ENCODE peak calls at places on chromosomes 5 and 9, in six cellular contexts. One of them, this sample, is unnamed.

GRCh38 chr5:158482201-158482600 is 617.5 kb downstream of the EBF1 start:
- DNase-seq in glutamatergic neuron: no peak
- DNase-seq in nephron progenitor cell: no peak
- DNase-seq in GM13977: no peak
- DNase-seq in mesothelial cell of epicardium: no peak
- DNase-seq in cardiac fibroblast: no peak
- DNase-seq in this sample: no peak

GRCh38 chr9:33781736-33782135 is 13.6 kb upstream of the PRSS3 start:
- DNase-seq in glutamatergic neuron: no peak
- DNase-seq in nephron progenitor cell: no peak
- DNase-seq in GM13977: no peak
- DNase-seq in mesothelial cell of epicardium: no peak
- DNase-seq in cardiac fibroblast: no peak
- DNase-seq in this sample: no peak

GRCh38 chr5:124433170-124433569 is 313.3 kb downstream of the ZNF608 start:
- DNase-seq in glutamatergic neuron: no peak
- DNase-seq in nephron progenitor cell: no peak
- DNase-seq in GM13977: no peak
- DNase-seq in mesothelial cell of epicardium: no peak
- DNase-seq in cardiac fibroblast: no peak
- DNase-seq in this sample: no peak

GRCh38 chr9:125532412-125532811 is 174.6 kb downstream of the MAPKAP1 start:
- DNase-seq in glutamatergic neuron: no peak
- DNase-seq in nephron progenitor cell: no peak
- DNase-seq in GM13977: no peak
- DNase-seq in mesothelial cell of epicardium: no peak
- DNase-seq in cardiac fibroblast: no peak
- DNase-seq in this sample: no peak

GRCh38 chr5:151195622-151196021 is 28.3 kb downstream of the CCDC69 start:
- DNase-seq in glutamatergic neuron: no peak
- DNase-seq in nephron progenitor cell: no peak
- DNase-seq in GM13977: no peak
- DNase-seq in mesothelial cell of epicardium: no peak
- DNase-seq in cardiac fibroblast: peak; percentile 82
- DNase-seq in this sample: no peak

GRCh38 chr5:118611332-118611945 is 376.9 kb downstream of the DTWD2 start:
- DNase-seq in glutamatergic neuron: peak; percentile 70
- DNase-seq in nephron progenitor cell: peak; percentile 28
- DNase-seq in GM13977: peak; percentile 20
- DNase-seq in mesothelial cell of epicardium: no peak
- DNase-seq in cardiac fibroblast: peak; percentile 44
- DNase-seq in this sample: peak; percentile 30

GRCh38 chr5:108917596-108917995 is 169.9 kb downstream of the FER start:
- DNase-seq in glutamatergic neuron: no peak
- DNase-seq in nephron progenitor cell: no peak
- DNase-seq in GM13977: no peak
- DNase-seq in mesothelial cell of epicardium: no peak
- DNase-seq in cardiac fibroblast: no peak
- DNase-seq in this sample: no peak

GRCh38 chr5:112960861-112961504 is 15.6 kb upstream of the DCP2 start:
- DNase-seq in glutamatergic neuron: no peak
- DNase-seq in nephron progenitor cell: no peak
- DNase-seq in GM13977: no peak
- DNase-seq in mesothelial cell of epicardium: no peak
- DNase-seq in cardiac fibroblast: no peak
- DNase-seq in this sample: no peak

GRCh38 chr9:137237759-137238726 is 3.0 kb upstream of the TUBB4B start:
- DNase-seq in glutamatergic neuron: peak; percentile 59
- DNase-seq in nephron progenitor cell: no peak
- DNase-seq in GM13977: no peak
- DNase-seq in mesothelial cell of epicardium: no peak
- DNase-seq in cardiac fibroblast: no peak
- DNase-seq in this sample: no peak

GRCh38 chr5:143536364-143536763 is 132.9 kb upstream of the NR3C1 start:
- DNase-seq in glutamatergic neuron: no peak
- DNase-seq in nephron progenitor cell: no peak
- DNase-seq in GM13977: no peak
- DNase-seq in mesothelial cell of epicardium: no peak
- DNase-seq in cardiac fibroblast: peak; percentile 98
- DNase-seq in this sample: no peak

GRCh38 chr5:179285236-179285635 is 60.0 kb downstream of the ADAMTS2 start:
- DNase-seq in glutamatergic neuron: peak; percentile 84
- DNase-seq in nephron progenitor cell: peak; percentile 84
- DNase-seq in GM13977: no peak
- DNase-seq in mesothelial cell of epicardium: no peak
- DNase-seq in cardiac fibroblast: peak; percentile 52
- DNase-seq in this sample: no peak

GRCh38 chr9:115006660-115007059 is 76.3 kb upstream of the TNFSF8 start:
- DNase-seq in glutamatergic neuron: no peak
- DNase-seq in nephron progenitor cell: no peak
- DNase-seq in GM13977: no peak
- DNase-seq in mesothelial cell of epicardium: no peak
- DNase-seq in cardiac fibroblast: peak; percentile 61
- DNase-seq in this sample: no peak

GRCh38 chr9:710951-711745 is 130.3 kb upstream of the DMRT1 start:
- DNase-seq in glutamatergic neuron: no peak
- DNase-seq in nephron progenitor cell: no peak
- DNase-seq in GM13977: no peak
- DNase-seq in mesothelial cell of epicardium: no peak
- DNase-seq in cardiac fibroblast: no peak
- DNase-seq in this sample: no peak

GRCh38 chr5:111631328-111631727 is 119.0 kb upstream of the STARD4 start:
- DNase-seq in glutamatergic neuron: no peak
- DNase-seq in nephron progenitor cell: no peak
- DNase-seq in GM13977: no peak
- DNase-seq in mesothelial cell of epicardium: no peak
- DNase-seq in cardiac fibroblast: no peak
- DNase-seq in this sample: no peak

DNA sequence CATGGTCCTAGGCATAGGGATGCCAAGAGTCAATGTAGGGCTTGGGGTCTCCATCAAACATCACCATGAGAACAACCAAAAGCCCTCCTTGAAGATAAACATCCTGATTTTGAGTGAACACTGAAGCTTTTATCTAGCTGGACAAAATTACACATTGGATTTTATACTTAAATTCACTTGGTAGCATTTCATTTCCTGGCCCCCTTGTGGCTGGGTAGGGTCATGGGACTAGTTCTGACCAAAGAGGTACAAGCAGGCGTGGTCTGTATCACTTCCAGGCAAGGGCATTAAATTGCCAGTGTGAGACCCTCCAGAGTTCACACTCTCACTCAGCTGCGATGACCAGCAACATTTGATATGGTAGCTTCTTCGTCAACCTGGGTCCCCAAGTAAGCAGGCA is 320.3 kb downstream of the ACTL7B start:
- DNase-seq in glutamatergic neuron: peak; percentile 30
- DNase-seq in nephron progenitor cell: no peak
- DNase-seq in GM13977: peak; percentile 28
- DNase-seq in mesothelial cell of epicardium: no peak
- DNase-seq in cardiac fibroblast: no peak
- DNase-seq in this sample: no peak
- TF ChIP-seq CTCF in glutamatergic neuron: peak; percentile 78
- TF ChIP-seq CTCF in nephron progenitor cell: peak; percentile 49
- TF ChIP-seq CTCF in GM13977: peak; percentile 46
- TF ChIP-seq CTCF in mesothelial cell of epicardium: peak; percentile 64
- TF ChIP-seq CTCF in cardiac fibroblast: peak; percentile 40
- TF ChIP-seq CTCF in this sample: peak; percentile 5

GRCh38 chr5:177302354-177303110 is 987 bp downstream of the RAB24 start:
- DNase-seq in glutamatergic neuron: no peak
- DNase-seq in nephron progenitor cell: no peak
- DNase-seq in GM13977: no peak
- DNase-seq in mesothelial cell of epicardium: no peak
- DNase-seq in cardiac fibroblast: no peak
- DNase-seq in this sample: no peak
- TF ChIP-seq CTCF in glutamatergic neuron: no peak
- TF ChIP-seq CTCF in nephron progenitor cell: no peak
- TF ChIP-seq CTCF in GM13977: peak; percentile 23
- TF ChIP-seq CTCF in mesothelial cell of epicardium: no peak
- TF ChIP-seq CTCF in cardiac fibroblast: peak; percentile 8
- TF ChIP-seq CTCF in this sample: no peak

DNA sequence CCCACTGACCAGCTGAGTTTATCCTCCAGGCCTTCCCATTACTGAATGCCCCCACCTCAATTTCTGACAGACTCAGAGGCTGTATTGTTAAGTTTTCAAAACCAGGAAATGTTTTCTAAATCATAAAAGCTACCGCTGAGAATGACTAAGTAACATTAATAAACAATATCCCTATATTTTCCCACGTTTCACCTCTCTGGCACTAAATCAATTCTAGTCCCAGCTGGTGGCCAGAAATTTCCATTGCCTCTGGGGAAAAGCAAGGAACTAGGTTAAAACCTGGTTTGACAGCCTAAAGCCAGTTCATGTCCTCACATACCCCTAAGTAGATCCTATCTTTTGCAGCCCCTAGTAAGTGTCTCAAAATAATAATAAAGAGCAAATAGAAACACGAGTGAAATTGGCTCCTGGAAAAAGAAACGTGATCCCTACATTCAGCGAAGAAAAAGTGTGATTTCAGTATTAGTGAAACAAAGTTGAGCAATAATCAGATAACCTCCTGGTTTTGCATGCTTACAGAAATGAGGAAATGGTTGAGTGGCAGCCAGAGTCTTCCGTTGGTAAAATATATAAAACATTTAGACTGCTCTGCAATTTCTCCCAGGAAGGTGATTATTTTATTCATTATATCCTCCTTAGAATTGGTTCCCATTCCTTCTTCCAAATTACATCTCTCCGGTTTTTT is 110.9 kb downstream of the ESM1 start:
- DNase-seq in glutamatergic neuron: peak; percentile 37
- DNase-seq in nephron progenitor cell: no peak
- DNase-seq in GM13977: no peak
- DNase-seq in mesothelial cell of epicardium: no peak
- DNase-seq in cardiac fibroblast: peak; percentile 67
- DNase-seq in this sample: no peak
- TF ChIP-seq CTCF in glutamatergic neuron: no peak
- TF ChIP-seq CTCF in nephron progenitor cell: no peak
- TF ChIP-seq CTCF in GM13977: no peak
- TF ChIP-seq CTCF in mesothelial cell of epicardium: no peak
- TF ChIP-seq CTCF in cardiac fibroblast: no peak
- TF ChIP-seq CTCF in this sample: no peak

DNA sequence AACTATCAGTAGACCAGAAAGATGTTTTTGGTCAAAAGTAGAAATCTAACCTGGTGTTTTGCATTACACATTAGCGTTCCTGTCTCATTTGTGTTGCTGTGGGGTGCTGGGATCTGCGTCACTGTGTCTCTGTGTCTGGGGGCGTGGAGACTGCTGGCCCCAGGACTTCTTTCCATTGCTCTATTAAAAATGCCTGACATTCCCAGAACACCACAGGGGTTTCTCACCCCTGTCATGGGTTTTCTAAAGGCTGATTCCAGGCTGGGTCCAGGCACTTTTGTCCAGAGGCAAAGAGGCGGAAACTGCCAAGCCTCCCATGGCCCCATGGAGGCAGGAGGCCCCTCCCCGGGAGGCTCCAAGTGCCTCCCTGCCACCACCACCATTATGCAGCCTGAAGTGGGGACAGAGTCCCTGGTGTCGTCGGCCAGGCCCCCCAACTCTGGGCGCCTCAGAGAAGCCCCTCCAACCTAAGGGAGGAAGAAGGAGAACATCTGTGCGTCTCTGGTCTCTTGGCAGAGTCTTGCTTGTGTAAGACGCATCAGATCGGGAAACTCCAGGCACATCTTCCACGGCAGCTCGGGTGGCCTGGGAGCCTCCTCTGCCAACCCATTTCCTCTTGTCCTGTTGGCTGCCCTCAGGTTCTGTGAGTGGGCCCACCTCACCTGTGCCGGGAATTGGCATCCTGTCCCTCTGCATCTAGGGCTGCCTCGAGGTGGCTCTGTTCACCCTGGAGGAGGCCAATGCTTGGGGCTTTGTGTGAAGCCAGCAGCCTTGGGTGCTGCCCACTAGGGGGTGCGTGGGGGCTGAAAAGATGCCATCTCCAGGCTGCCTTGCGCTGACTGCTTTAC is 13.8 kb upstream of the PLEKHG4B start:
- DNase-seq in glutamatergic neuron: peak; percentile 33
- DNase-seq in nephron progenitor cell: no peak
- DNase-seq in GM13977: peak; percentile 63
- DNase-seq in mesothelial cell of epicardium: no peak
- DNase-seq in cardiac fibroblast: peak; percentile 10
- DNase-seq in this sample: peak; percentile 63
- TF ChIP-seq CTCF in glutamatergic neuron: no peak
- TF ChIP-seq CTCF in nephron progenitor cell: no peak
- TF ChIP-seq CTCF in GM13977: peak; percentile 38
- TF ChIP-seq CTCF in mesothelial cell of epicardium: no peak
- TF ChIP-seq CTCF in cardiac fibroblast: peak; percentile 61
- TF ChIP-seq CTCF in this sample: no peak

DNA sequence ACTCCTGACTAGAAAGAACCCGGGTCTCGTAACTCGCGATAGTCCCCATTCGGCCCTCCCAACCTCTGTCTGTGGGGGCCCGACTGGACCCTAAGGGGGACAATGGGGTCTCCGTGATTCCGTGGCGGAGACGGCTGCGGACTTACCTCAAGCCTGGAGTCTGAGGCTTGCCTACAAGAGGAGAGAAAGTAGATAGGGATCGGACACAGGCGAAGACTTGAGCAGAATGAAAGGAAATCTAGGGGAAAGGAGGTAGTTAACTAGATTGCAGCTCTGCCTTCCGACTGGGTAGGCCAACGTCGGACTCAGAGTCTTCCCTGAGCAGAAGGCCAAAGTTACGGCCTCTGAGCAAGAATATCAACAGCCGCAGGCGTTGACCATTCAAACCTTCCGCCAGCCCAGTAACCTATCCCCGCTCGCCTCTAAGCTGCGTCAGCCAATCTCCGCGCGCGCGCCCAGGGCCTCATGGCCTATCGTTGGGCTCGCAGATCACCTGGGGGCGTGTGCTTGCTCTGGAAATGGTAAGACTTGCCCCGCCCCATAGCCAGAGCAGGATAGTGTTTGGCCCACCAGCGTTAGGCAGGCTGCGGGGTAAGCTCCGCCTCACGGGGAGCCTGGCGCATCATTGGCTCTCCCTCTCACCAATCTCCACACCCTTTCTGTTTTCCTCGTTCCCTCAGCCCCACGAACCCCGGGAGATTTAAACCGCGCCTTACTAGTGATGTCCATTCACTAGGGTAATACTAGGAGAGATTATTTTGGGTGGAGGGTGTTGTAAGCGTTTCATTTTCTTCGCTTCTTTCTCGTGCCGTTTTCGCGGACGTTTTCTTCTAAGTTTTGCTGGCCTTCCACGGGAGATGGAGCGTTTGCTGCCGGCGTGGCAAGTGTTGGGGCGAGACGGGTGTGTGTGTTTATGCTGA is at the start of gene CDC25C:
- DNase-seq in glutamatergic neuron: peak; percentile 97
- DNase-seq in nephron progenitor cell: peak; percentile 97
- DNase-seq in GM13977: peak; percentile 96
- DNase-seq in mesothelial cell of epicardium: peak; percentile 96
- DNase-seq in cardiac fibroblast: peak; percentile 100
- DNase-seq in this sample: peak; percentile 97
- TF ChIP-seq CTCF in glutamatergic neuron: no peak
- TF ChIP-seq CTCF in nephron progenitor cell: no peak
- TF ChIP-seq CTCF in GM13977: no peak
- TF ChIP-seq CTCF in mesothelial cell of epicardium: no peak
- TF ChIP-seq CTCF in cardiac fibroblast: no peak
- TF ChIP-seq CTCF in this sample: no peak

GRCh38 chr5:87069974-87070608 is 197.6 kb upstream of the RASA1 start:
- DNase-seq in glutamatergic neuron: no peak
- DNase-seq in nephron progenitor cell: no peak
- DNase-seq in GM13977: peak; percentile 31
- DNase-seq in mesothelial cell of epicardium: no peak
- DNase-seq in cardiac fibroblast: peak; percentile 81
- DNase-seq in this sample: peak; percentile 44
- TF ChIP-seq CTCF in glutamatergic neuron: no peak
- TF ChIP-seq CTCF in nephron progenitor cell: peak; percentile 7
- TF ChIP-seq CTCF in GM13977: peak; percentile 53
- TF ChIP-seq CTCF in mesothelial cell of epicardium: no peak
- TF ChIP-seq CTCF in cardiac fibroblast: peak; percentile 68
- TF ChIP-seq CTCF in this sample: peak; percentile 47